ENCODE peak calls at places on chromosomes 7 and 10, in ten cellular contexts. R, X, J, O, U, Q, W, A, D and L are unnamed samples.

GRCh38 chr10:19663344-19663743 is 152.9 kb upstream of the PLXDC2 start:
- DNase-seq in R (no peak), X (no peak), J (no peak), O (no peak), U (no peak), Q (no peak), W (no peak), A (no peak), D (no peak), L (no peak)

GRCh38 chr10:27865221-27865635 is 119.6 kb upstream of the MKX start:
- DNase-seq in R (no peak), X (no peak), J (no peak), O (no peak), U (no peak), Q (no peak), W (no peak), A (no peak), D (no peak), L (no peak)

GRCh38 chr10:45470098-45471012 is 96.3 kb downstream of the ALOX5 start:
- DNase-seq in R (peak), X (no peak), J (peak), O (no peak), U (no peak), Q (no peak), W (no peak), A (peak), D (peak), L (no peak)

GRCh38 chr7:43658718-43659548 is 70.4 kb downstream of the COA1 start:
- DNase-seq in R (no peak), X (no peak), J (no peak), O (no peak), U (no peak), Q (no peak), W (no peak), A (peak), D (no peak), L (no peak)

GRCh38 chr7:141262101-141262819 is 188.4 kb downstream of the TMEM178B start:
- DNase-seq in R (no peak), X (no peak), J (no peak), O (no peak), U (peak), Q (no peak), W (no peak), A (no peak), D (no peak), L (peak)

GRCh38 chr7:118949031-118949430 is 724.5 kb downstream of the ANKRD7 start:
- DNase-seq in R (no peak), X (peak), J (no peak), O (no peak), U (no peak), Q (no peak), W (no peak), A (no peak), D (no peak), L (no peak)

GRCh38 chr10:101538481-101538880 is 49.6 kb downstream of the POLL start:
- DNase-seq in R (no peak), X (no peak), J (no peak), O (no peak), U (no peak), Q (no peak), W (no peak), A (no peak), D (no peak), L (no peak)

GRCh38 chr10:51250278-51250914 is 176.1 kb downstream of the PRKG1 start:
- DNase-seq in R (no peak), X (no peak), J (no peak), O (no peak), U (no peak), Q (no peak), W (no peak), A (no peak), D (no peak), L (no peak)

GRCh38 chr7:47100815-47101435 is 481.0 kb downstream of the TNS3 start:
- DNase-seq in R (no peak), X (peak), J (no peak), O (peak), U (peak), Q (peak), W (peak), A (no peak), D (no peak), L (peak)

GRCh38 chr7:17422966-17423365 is 124.5 kb downstream of the AHR start:
- DNase-seq in R (no peak), X (no peak), J (no peak), O (no peak), U (no peak), Q (no peak), W (no peak), A (no peak), D (no peak), L (no peak)

GRCh38 chr7:50826371-50827172 is 43.9 kb upstream of the GRB10 start:
- DNase-seq in R (no peak), X (peak), J (no peak), O (no peak), U (no peak), Q (no peak), W (no peak), A (peak), D (no peak), L (no peak)

GRCh38 chr7:157136372-157136771 is 2.4 kb upstream of the UBE3C start:
- DNase-seq in R (no peak), X (peak), J (no peak), O (peak), U (no peak), Q (no peak), W (no peak), A (no peak), D (no peak), L (no peak)